ENCODE peak calls at places on chromosomes 2 and 18, in ten cellular contexts. One of them, this sample, is unnamed.

GRCh38 chr18:56235061-56235772 is 403.2 kb downstream of the TXNL1 start:
- DNase-seq in K562: no peak
- DNase-seq in kidney: no peak
- DNase-seq in stomach: no peak
- DNase-seq in coronary artery: no peak
- DNase-seq in CD8-positive, alpha-beta T cell: no peak
- DNase-seq in CD8-positive, alpha-beta memory T cell: no peak
- DNase-seq in neural progenitor cell: peak; percentile 56
- DNase-seq in heart left ventricle: no peak
- DNase-seq in transverse colon: no peak
- DNase-seq in this sample: no peak

GRCh38 chr2:120772261-120772660 is 36.6 kb downstream of the GLI2 start:
- DNase-seq in K562: no peak
- DNase-seq in kidney: peak; percentile 57
- DNase-seq in stomach: no peak
- DNase-seq in coronary artery: no peak
- DNase-seq in CD8-positive, alpha-beta T cell: no peak
- DNase-seq in CD8-positive, alpha-beta memory T cell: no peak
- DNase-seq in neural progenitor cell: no peak
- DNase-seq in heart left ventricle: peak; percentile 10
- DNase-seq in transverse colon: no peak
- DNase-seq in this sample: no peak

GRCh38 chr2:37654932-37655331 is 16.5 kb downstream of the CDC42EP3 start:
- DNase-seq in K562: no peak
- DNase-seq in kidney: no peak
- DNase-seq in stomach: no peak
- DNase-seq in coronary artery: no peak
- DNase-seq in CD8-positive, alpha-beta T cell: no peak
- DNase-seq in CD8-positive, alpha-beta memory T cell: no peak
- DNase-seq in neural progenitor cell: peak; percentile 55
- DNase-seq in heart left ventricle: no peak
- DNase-seq in transverse colon: no peak
- DNase-seq in this sample: no peak

GRCh38 chr2:33552758-33553461 is 46.2 kb downstream of the FAM98A start:
- DNase-seq in K562: no peak
- DNase-seq in kidney: no peak
- DNase-seq in stomach: no peak
- DNase-seq in coronary artery: no peak
- DNase-seq in CD8-positive, alpha-beta T cell: no peak
- DNase-seq in CD8-positive, alpha-beta memory T cell: no peak
- DNase-seq in neural progenitor cell: no peak
- DNase-seq in heart left ventricle: no peak
- DNase-seq in transverse colon: no peak
- DNase-seq in this sample: no peak

GRCh38 chr2:184835081-184835728 is 236.9 kb downstream of the ZNF804A start:
- DNase-seq in K562: no peak
- DNase-seq in kidney: no peak
- DNase-seq in stomach: no peak
- DNase-seq in coronary artery: no peak
- DNase-seq in CD8-positive, alpha-beta T cell: peak; percentile 11
- DNase-seq in CD8-positive, alpha-beta memory T cell: no peak
- DNase-seq in neural progenitor cell: no peak
- DNase-seq in heart left ventricle: no peak
- DNase-seq in transverse colon: no peak
- DNase-seq in this sample: no peak

GRCh38 chr2:3728104-3729054 is 25.0 kb downstream of the DCDC2C start:
- DNase-seq in K562: peak; percentile 42
- DNase-seq in kidney: no peak
- DNase-seq in stomach: no peak
- DNase-seq in coronary artery: no peak
- DNase-seq in CD8-positive, alpha-beta T cell: no peak
- DNase-seq in CD8-positive, alpha-beta memory T cell: no peak
- DNase-seq in neural progenitor cell: peak; percentile 71
- DNase-seq in heart left ventricle: no peak
- DNase-seq in transverse colon: no peak
- DNase-seq in this sample: no peak

GRCh38 chr2:85438291-85439110 is 20.0 kb downstream of the SH2D6 start:
- DNase-seq in K562: no peak
- DNase-seq in kidney: peak; percentile 74
- DNase-seq in stomach: peak; percentile 41
- DNase-seq in coronary artery: no peak
- DNase-seq in CD8-positive, alpha-beta T cell: no peak
- DNase-seq in CD8-positive, alpha-beta memory T cell: no peak
- DNase-seq in neural progenitor cell: no peak
- DNase-seq in heart left ventricle: peak; percentile 68
- DNase-seq in transverse colon: no peak
- DNase-seq in this sample: peak; percentile 60

GRCh38 chr2:173232956-173233744 is 121.5 kb upstream of the CDCA7 start:
- DNase-seq in K562: no peak
- DNase-seq in kidney: no peak
- DNase-seq in stomach: no peak
- DNase-seq in coronary artery: no peak
- DNase-seq in CD8-positive, alpha-beta T cell: no peak
- DNase-seq in CD8-positive, alpha-beta memory T cell: no peak
- DNase-seq in neural progenitor cell: no peak
- DNase-seq in heart left ventricle: no peak
- DNase-seq in transverse colon: no peak
- DNase-seq in this sample: no peak

GRCh38 chr18:12288406-12288762 is 19.7 kb upstream of the TUBB6 start:
- DNase-seq in K562: no peak
- DNase-seq in kidney: no peak
- DNase-seq in stomach: no peak
- DNase-seq in coronary artery: peak; percentile 72
- DNase-seq in CD8-positive, alpha-beta T cell: no peak
- DNase-seq in CD8-positive, alpha-beta memory T cell: no peak
- DNase-seq in neural progenitor cell: no peak
- DNase-seq in heart left ventricle: no peak
- DNase-seq in transverse colon: no peak
- DNase-seq in this sample: no peak
- H3K27ac ChIP-seq in K562: no peak overlapping the region
- H3K27ac ChIP-seq in kidney: no peak overlapping the region
- H3K27ac ChIP-seq in stomach: peak overlapping the region; percentile 75
- H3K27ac ChIP-seq in coronary artery: peak overlapping the region; percentile 90
- H3K27ac ChIP-seq in CD8-positive, alpha-beta T cell: no peak overlapping the region
- H3K27ac ChIP-seq in CD8-positive, alpha-beta memory T cell: no peak overlapping the region
- H3K27ac ChIP-seq in neural progenitor cell: no peak overlapping the region
- H3K27ac ChIP-seq in heart left ventricle: peak overlapping the region; percentile 79
- H3K27ac ChIP-seq in transverse colon: peak overlapping the region; percentile 88
- H3K27ac ChIP-seq in this sample: no peak overlapping the region

GRCh38 chr2:5825686-5826085 is 133.5 kb downstream of the SOX11 start:
- DNase-seq in K562: no peak
- DNase-seq in kidney: no peak
- DNase-seq in stomach: no peak
- DNase-seq in coronary artery: no peak
- DNase-seq in CD8-positive, alpha-beta T cell: no peak
- DNase-seq in CD8-positive, alpha-beta memory T cell: no peak
- DNase-seq in neural progenitor cell: no peak
- DNase-seq in heart left ventricle: no peak
- DNase-seq in transverse colon: no peak
- DNase-seq in this sample: no peak
- H3K27ac ChIP-seq in K562: no peak overlapping the region
- H3K27ac ChIP-seq in kidney: no peak overlapping the region
- H3K27ac ChIP-seq in stomach: no peak overlapping the region
- H3K27ac ChIP-seq in coronary artery: no peak overlapping the region
- H3K27ac ChIP-seq in CD8-positive, alpha-beta T cell: no peak overlapping the region
- H3K27ac ChIP-seq in CD8-positive, alpha-beta memory T cell: no peak overlapping the region
- H3K27ac ChIP-seq in neural progenitor cell: no peak overlapping the region
- H3K27ac ChIP-seq in heart left ventricle: no peak overlapping the region
- H3K27ac ChIP-seq in transverse colon: no peak overlapping the region
- H3K27ac ChIP-seq in this sample: no peak overlapping the region

DNA sequence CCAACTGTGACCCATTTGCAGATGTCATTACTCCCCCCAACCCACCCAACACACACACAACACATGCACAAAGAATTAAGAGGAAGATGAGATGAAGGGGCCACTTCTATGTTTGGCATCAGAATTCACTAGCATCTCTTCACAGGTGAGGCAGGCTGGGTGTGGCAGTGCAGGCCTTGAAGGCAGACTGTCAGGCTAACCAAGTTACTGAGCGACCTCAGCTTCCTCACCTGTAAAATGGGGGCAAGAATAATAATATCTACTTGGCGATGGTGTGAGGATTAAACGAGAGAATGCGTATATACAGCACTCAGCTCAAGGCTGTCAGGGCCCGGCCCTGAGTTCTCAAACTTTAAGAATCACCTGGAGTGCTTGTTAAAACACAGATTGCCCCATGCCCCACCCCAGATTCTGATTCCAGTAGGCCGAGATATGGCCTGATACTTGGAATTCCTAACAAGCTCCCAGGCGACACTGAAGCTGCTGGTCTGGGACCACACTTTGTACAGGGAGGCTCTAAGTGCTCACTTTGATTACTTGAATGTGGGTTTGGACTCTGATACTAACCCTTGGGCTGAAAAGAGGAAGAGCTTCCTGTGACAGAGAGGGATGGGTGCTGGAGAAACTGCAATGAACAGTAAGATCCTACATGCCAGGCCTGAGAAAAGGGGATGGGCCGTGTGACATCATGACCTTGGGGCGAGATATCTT is 1.1 kb downstream of the ACTG2 start:
- DNase-seq in K562: no peak
- DNase-seq in kidney: no peak
- DNase-seq in stomach: no peak
- DNase-seq in coronary artery: no peak
- DNase-seq in CD8-positive, alpha-beta T cell: no peak
- DNase-seq in CD8-positive, alpha-beta memory T cell: no peak
- DNase-seq in neural progenitor cell: no peak
- DNase-seq in heart left ventricle: no peak
- DNase-seq in transverse colon: no peak
- DNase-seq in this sample: no peak
- H3K27ac ChIP-seq in K562: no peak overlapping the region
- H3K27ac ChIP-seq in kidney: no peak overlapping the region
- H3K27ac ChIP-seq in stomach: peak overlapping the region; percentile 92
- H3K27ac ChIP-seq in coronary artery: peak overlapping the region; percentile 88
- H3K27ac ChIP-seq in CD8-positive, alpha-beta T cell: no peak overlapping the region
- H3K27ac ChIP-seq in CD8-positive, alpha-beta memory T cell: no peak overlapping the region
- H3K27ac ChIP-seq in neural progenitor cell: no peak overlapping the region
- H3K27ac ChIP-seq in heart left ventricle: no peak overlapping the region
- H3K27ac ChIP-seq in transverse colon: peak overlapping the region; percentile 89
- H3K27ac ChIP-seq in this sample: no peak overlapping the region

DNA sequence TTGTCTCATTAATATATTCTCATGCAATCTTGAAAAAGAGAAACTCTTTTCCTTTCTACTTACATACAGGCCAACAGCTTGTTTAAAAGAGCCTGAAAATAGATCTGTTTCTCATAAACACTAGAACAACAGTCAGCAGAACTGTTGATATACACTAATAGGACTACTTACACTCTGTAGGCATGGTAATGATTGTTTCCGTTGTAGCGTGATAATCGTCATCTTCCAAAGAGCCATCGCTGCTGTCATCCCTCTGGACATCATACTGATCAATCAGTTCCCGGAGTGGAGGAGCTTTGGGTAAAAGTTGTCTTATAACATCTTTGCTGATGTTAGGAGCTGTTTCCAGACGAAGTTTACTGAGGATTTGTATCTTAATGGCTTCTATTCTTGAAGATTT is 476 bp downstream of the MSTN start:
- DNase-seq in K562: no peak
- DNase-seq in kidney: no peak
- DNase-seq in stomach: no peak
- DNase-seq in coronary artery: no peak
- DNase-seq in CD8-positive, alpha-beta T cell: no peak
- DNase-seq in CD8-positive, alpha-beta memory T cell: no peak
- DNase-seq in neural progenitor cell: no peak
- DNase-seq in heart left ventricle: no peak
- DNase-seq in transverse colon: no peak
- DNase-seq in this sample: no peak
- H3K27ac ChIP-seq in K562: no peak overlapping the region
- H3K27ac ChIP-seq in kidney: no peak overlapping the region
- H3K27ac ChIP-seq in stomach: no peak overlapping the region
- H3K27ac ChIP-seq in coronary artery: no peak overlapping the region
- H3K27ac ChIP-seq in CD8-positive, alpha-beta T cell: no peak overlapping the region
- H3K27ac ChIP-seq in CD8-positive, alpha-beta memory T cell: no peak overlapping the region
- H3K27ac ChIP-seq in neural progenitor cell: no peak overlapping the region
- H3K27ac ChIP-seq in heart left ventricle: no peak overlapping the region
- H3K27ac ChIP-seq in transverse colon: no peak overlapping the region
- H3K27ac ChIP-seq in this sample: no peak overlapping the region

DNA sequence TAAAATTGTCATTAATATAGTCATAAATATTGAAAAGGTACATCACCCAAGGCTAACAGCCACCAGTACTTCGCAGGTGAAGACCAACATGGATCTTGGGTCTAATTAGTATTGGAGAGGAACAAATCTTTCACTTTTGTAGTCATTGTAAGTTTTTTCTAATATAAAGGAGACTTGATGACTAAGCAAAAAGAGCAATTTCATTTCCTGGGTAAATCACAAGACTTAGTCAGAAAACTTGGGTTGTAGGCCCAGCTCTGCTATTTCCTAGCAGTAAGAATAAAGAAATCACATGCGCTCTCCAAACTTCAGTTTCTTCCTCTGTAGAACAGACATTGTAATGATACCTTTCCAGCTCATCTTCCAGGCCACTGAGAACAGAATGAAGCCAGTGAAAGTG is 40.9 kb downstream of the NRP2 start:
- DNase-seq in K562: no peak
- DNase-seq in kidney: no peak
- DNase-seq in stomach: no peak
- DNase-seq in coronary artery: no peak
- DNase-seq in CD8-positive, alpha-beta T cell: no peak
- DNase-seq in CD8-positive, alpha-beta memory T cell: no peak
- DNase-seq in neural progenitor cell: no peak
- DNase-seq in heart left ventricle: no peak
- DNase-seq in transverse colon: no peak
- DNase-seq in this sample: no peak
- H3K27ac ChIP-seq in K562: no peak overlapping the region
- H3K27ac ChIP-seq in kidney: no peak overlapping the region
- H3K27ac ChIP-seq in stomach: no peak overlapping the region
- H3K27ac ChIP-seq in coronary artery: no peak overlapping the region
- H3K27ac ChIP-seq in CD8-positive, alpha-beta T cell: no peak overlapping the region
- H3K27ac ChIP-seq in CD8-positive, alpha-beta memory T cell: no peak overlapping the region
- H3K27ac ChIP-seq in neural progenitor cell: peak overlapping the region; percentile 92
- H3K27ac ChIP-seq in heart left ventricle: no peak overlapping the region
- H3K27ac ChIP-seq in transverse colon: peak overlapping the region; percentile 81
- H3K27ac ChIP-seq in this sample: no peak overlapping the region

DNA sequence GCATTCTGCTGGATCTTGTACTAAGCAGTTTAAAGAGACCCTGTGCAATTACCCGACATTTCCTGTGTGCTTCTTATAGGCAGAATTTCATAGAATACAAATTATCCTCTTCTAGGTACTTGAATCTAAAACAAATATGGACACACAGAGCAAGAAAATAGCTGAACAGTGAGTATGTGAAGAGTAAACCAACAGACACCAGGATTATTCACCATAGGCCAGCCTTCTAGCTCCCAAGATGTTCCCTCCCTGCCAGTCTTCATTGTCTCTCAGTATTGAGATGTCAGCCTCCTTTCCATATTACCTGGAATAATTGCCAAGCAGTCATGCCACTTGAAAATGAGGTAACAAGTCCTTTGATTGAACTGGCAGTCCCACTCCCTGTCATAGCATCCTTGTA is 187.1 kb downstream of the PTPRM start:
- DNase-seq in K562: no peak
- DNase-seq in kidney: no peak
- DNase-seq in stomach: no peak
- DNase-seq in coronary artery: no peak
- DNase-seq in CD8-positive, alpha-beta T cell: no peak
- DNase-seq in CD8-positive, alpha-beta memory T cell: no peak
- DNase-seq in neural progenitor cell: no peak
- DNase-seq in heart left ventricle: no peak
- DNase-seq in transverse colon: no peak
- DNase-seq in this sample: no peak
- H3K27ac ChIP-seq in K562: no peak overlapping the region
- H3K27ac ChIP-seq in kidney: peak overlapping the region; percentile 83
- H3K27ac ChIP-seq in stomach: peak overlapping the region; percentile 28
- H3K27ac ChIP-seq in coronary artery: no peak overlapping the region
- H3K27ac ChIP-seq in CD8-positive, alpha-beta T cell: no peak overlapping the region
- H3K27ac ChIP-seq in CD8-positive, alpha-beta memory T cell: no peak overlapping the region
- H3K27ac ChIP-seq in neural progenitor cell: no peak overlapping the region
- H3K27ac ChIP-seq in heart left ventricle: peak overlapping the region; percentile 70
- H3K27ac ChIP-seq in transverse colon: no peak overlapping the region
- H3K27ac ChIP-seq in this sample: no peak overlapping the region

This sample was measured in caudate nucleus.